ENCODE peak calls at places on chromosomes 12 and 14, in eight cellular contexts. One of them, this sample, is unnamed.

GRCh38 chr12:59096246-59096645 is 175.9 kb upstream of the LRIG3 start:
- DNase-seq in GM23338: no peak
- DNase-seq in keratinocyte: no peak
- DNase-seq in AG09309: no peak
- DNase-seq in WTC11: no peak
- DNase-seq in tibial artery: no peak
- DNase-seq in dorsolateral prefrontal cortex: no peak
- DNase-seq in CD8-positive, alpha-beta T cell: no peak
- DNase-seq in this sample: no peak

GRCh38 chr14:45867046-45867894 is 614.3 kb upstream of the MIS18BP1 start:
- DNase-seq in tibial artery: no peak
- DNase-seq in GM23338: no peak
- DNase-seq in keratinocyte: no peak
- DNase-seq in dorsolateral prefrontal cortex: no peak
- DNase-seq in AG09309: no peak
- DNase-seq in WTC11: no peak
- DNase-seq in CD8-positive, alpha-beta T cell: no peak
- DNase-seq in this sample: no peak

GRCh38 chr12:65609359-65609771 is 214.9 kb upstream of the HMGA2 start:
- DNase-seq in CD8-positive, alpha-beta T cell: no peak
- DNase-seq in tibial artery: no peak
- DNase-seq in GM23338: no peak
- DNase-seq in WTC11: no peak
- DNase-seq in keratinocyte: no peak
- DNase-seq in AG09309: peak
- DNase-seq in dorsolateral prefrontal cortex: no peak
- DNase-seq in this sample: no peak

GRCh38 chr14:99524091-99524661 is 43.0 kb downstream of the CCNK start:
- DNase-seq in WTC11: no peak
- DNase-seq in tibial artery: no peak
- DNase-seq in CD8-positive, alpha-beta T cell: no peak
- DNase-seq in dorsolateral prefrontal cortex: no peak
- DNase-seq in GM23338: no peak
- DNase-seq in keratinocyte: no peak
- DNase-seq in AG09309: no peak
- DNase-seq in this sample: no peak

GRCh38 chr14:91649930-91650329 is 82.0 kb downstream of the CATSPERB start:
- DNase-seq in keratinocyte: no peak
- DNase-seq in CD8-positive, alpha-beta T cell: peak
- DNase-seq in dorsolateral prefrontal cortex: no peak
- DNase-seq in GM23338: peak
- DNase-seq in AG09309: peak
- DNase-seq in WTC11: no peak
- DNase-seq in tibial artery: no peak
- DNase-seq in this sample: no peak

GRCh38 chr14:104039214-104039613 is 46.3 kb upstream of the ASPG start:
- DNase-seq in AG09309: no peak
- DNase-seq in CD8-positive, alpha-beta T cell: no peak
- DNase-seq in keratinocyte: no peak
- DNase-seq in WTC11: no peak
- DNase-seq in dorsolateral prefrontal cortex: no peak
- DNase-seq in tibial artery: no peak
- DNase-seq in GM23338: no peak
- DNase-seq in this sample: no peak

GRCh38 chr12:67062193-67062592 is 207.0 kb upstream of the CAND1 start:
- DNase-seq in dorsolateral prefrontal cortex: no peak
- DNase-seq in keratinocyte: no peak
- DNase-seq in CD8-positive, alpha-beta T cell: no peak
- DNase-seq in GM23338: peak
- DNase-seq in AG09309: no peak
- DNase-seq in tibial artery: no peak
- DNase-seq in WTC11: no peak
- DNase-seq in this sample: no peak

GRCh38 chr12:80216890-80217559 is 117.7 kb downstream of the OTOGL start:
- DNase-seq in tibial artery: no peak
- DNase-seq in keratinocyte: no peak
- DNase-seq in WTC11: no peak
- DNase-seq in CD8-positive, alpha-beta T cell: no peak
- DNase-seq in dorsolateral prefrontal cortex: no peak
- DNase-seq in GM23338: peak
- DNase-seq in AG09309: no peak
- DNase-seq in this sample: no peak

GRCh38 chr12:46198913-46199312 is 69.9 kb downstream of the SLC38A1 start:
- DNase-seq in AG09309: no peak
- DNase-seq in WTC11: no peak
- DNase-seq in tibial artery: no peak
- DNase-seq in GM23338: no peak
- DNase-seq in CD8-positive, alpha-beta T cell: no peak
- DNase-seq in keratinocyte: no peak
- DNase-seq in dorsolateral prefrontal cortex: no peak
- DNase-seq in this sample: no peak

GRCh38 chr14:94691658-94692029 is 78.3 kb downstream of the GSC start:
- DNase-seq in WTC11: no peak
- DNase-seq in tibial artery: no peak
- DNase-seq in keratinocyte: no peak
- DNase-seq in dorsolateral prefrontal cortex: no peak
- DNase-seq in CD8-positive, alpha-beta T cell: no peak
- DNase-seq in GM23338: no peak
- DNase-seq in AG09309: no peak
- DNase-seq in this sample: no peak

GRCh38 chr14:105413542-105413886 is 6.1 kb upstream of the MTA1 start:
- DNase-seq in GM23338: no peak
- DNase-seq in dorsolateral prefrontal cortex: no peak
- DNase-seq in tibial artery: no peak
- DNase-seq in keratinocyte: no peak
- DNase-seq in WTC11: no peak
- DNase-seq in AG09309: no peak
- DNase-seq in CD8-positive, alpha-beta T cell: no peak
- DNase-seq in this sample: no peak

GRCh38 chr12:120861074-120861795 is 42.9 kb downstream of the SPPL3 start:
- DNase-seq in AG09309: no peak
- DNase-seq in dorsolateral prefrontal cortex: no peak
- DNase-seq in keratinocyte: no peak
- DNase-seq in tibial artery: no peak
- DNase-seq in WTC11: no peak
- DNase-seq in CD8-positive, alpha-beta T cell: no peak
- DNase-seq in GM23338: no peak
- DNase-seq in this sample: no peak

GRCh38 chr14:85622106-85622505 is 92.2 kb downstream of the FLRT2 start:
- DNase-seq in WTC11: no peak
- DNase-seq in CD8-positive, alpha-beta T cell: no peak
- DNase-seq in GM23338: peak
- DNase-seq in tibial artery: no peak
- DNase-seq in keratinocyte: no peak
- DNase-seq in dorsolateral prefrontal cortex: no peak
- DNase-seq in AG09309: no peak
- DNase-seq in this sample: no peak

GRCh38 chr14:69039287-69039628 is 60.2 kb upstream of the ACTN1 start:
- DNase-seq in AG09309: no peak
- DNase-seq in tibial artery: no peak
- DNase-seq in dorsolateral prefrontal cortex: no peak
- DNase-seq in CD8-positive, alpha-beta T cell: no peak
- DNase-seq in keratinocyte: peak
- DNase-seq in GM23338: no peak
- DNase-seq in WTC11: no peak
- DNase-seq in this sample: no peak

GRCh38 chr14:55773297-55773696 is 193.3 kb downstream of the KTN1 start:
- DNase-seq in WTC11: no peak
- DNase-seq in dorsolateral prefrontal cortex: no peak
- DNase-seq in AG09309: no peak
- DNase-seq in tibial artery: no peak
- DNase-seq in GM23338: no peak
- DNase-seq in keratinocyte: no peak
- DNase-seq in CD8-positive, alpha-beta T cell: no peak
- DNase-seq in this sample: no peak

GRCh38 chr12:42420385-42420784 is 94.4 kb downstream of the PPHLN1 start:
- DNase-seq in WTC11: no peak
- DNase-seq in tibial artery: no peak
- DNase-seq in AG09309: no peak
- DNase-seq in keratinocyte: no peak
- DNase-seq in CD8-positive, alpha-beta T cell: no peak
- DNase-seq in GM23338: no peak
- DNase-seq in dorsolateral prefrontal cortex: no peak
- DNase-seq in this sample: no peak

GRCh38 chr14:61264699-61265098 is 16.4 kb downstream of the TMEM30B start:
- DNase-seq in GM23338: no peak
- DNase-seq in AG09309: no peak
- DNase-seq in WTC11: no peak
- DNase-seq in tibial artery: no peak
- DNase-seq in dorsolateral prefrontal cortex: no peak
- DNase-seq in CD8-positive, alpha-beta T cell: no peak
- DNase-seq in keratinocyte: no peak
- DNase-seq in this sample: no peak

GRCh38 chr14:32722631-32723183 is 216.0 kb upstream of the NPAS3 start:
- DNase-seq in dorsolateral prefrontal cortex: no peak
- DNase-seq in CD8-positive, alpha-beta T cell: no peak
- DNase-seq in keratinocyte: no peak
- DNase-seq in tibial artery: no peak
- DNase-seq in WTC11: no peak
- DNase-seq in GM23338: no peak
- DNase-seq in AG09309: no peak
- DNase-seq in this sample: no peak

GRCh38 chr14:74349757-74350156 is 1.5 kb downstream of the VRTN start:
- DNase-seq in tibial artery: peak
- DNase-seq in GM23338: peak
- DNase-seq in keratinocyte: no peak
- DNase-seq in CD8-positive, alpha-beta T cell: no peak
- DNase-seq in WTC11: no peak
- DNase-seq in dorsolateral prefrontal cortex: no peak
- DNase-seq in AG09309: no peak
- DNase-seq in this sample: no peak

DNA sequence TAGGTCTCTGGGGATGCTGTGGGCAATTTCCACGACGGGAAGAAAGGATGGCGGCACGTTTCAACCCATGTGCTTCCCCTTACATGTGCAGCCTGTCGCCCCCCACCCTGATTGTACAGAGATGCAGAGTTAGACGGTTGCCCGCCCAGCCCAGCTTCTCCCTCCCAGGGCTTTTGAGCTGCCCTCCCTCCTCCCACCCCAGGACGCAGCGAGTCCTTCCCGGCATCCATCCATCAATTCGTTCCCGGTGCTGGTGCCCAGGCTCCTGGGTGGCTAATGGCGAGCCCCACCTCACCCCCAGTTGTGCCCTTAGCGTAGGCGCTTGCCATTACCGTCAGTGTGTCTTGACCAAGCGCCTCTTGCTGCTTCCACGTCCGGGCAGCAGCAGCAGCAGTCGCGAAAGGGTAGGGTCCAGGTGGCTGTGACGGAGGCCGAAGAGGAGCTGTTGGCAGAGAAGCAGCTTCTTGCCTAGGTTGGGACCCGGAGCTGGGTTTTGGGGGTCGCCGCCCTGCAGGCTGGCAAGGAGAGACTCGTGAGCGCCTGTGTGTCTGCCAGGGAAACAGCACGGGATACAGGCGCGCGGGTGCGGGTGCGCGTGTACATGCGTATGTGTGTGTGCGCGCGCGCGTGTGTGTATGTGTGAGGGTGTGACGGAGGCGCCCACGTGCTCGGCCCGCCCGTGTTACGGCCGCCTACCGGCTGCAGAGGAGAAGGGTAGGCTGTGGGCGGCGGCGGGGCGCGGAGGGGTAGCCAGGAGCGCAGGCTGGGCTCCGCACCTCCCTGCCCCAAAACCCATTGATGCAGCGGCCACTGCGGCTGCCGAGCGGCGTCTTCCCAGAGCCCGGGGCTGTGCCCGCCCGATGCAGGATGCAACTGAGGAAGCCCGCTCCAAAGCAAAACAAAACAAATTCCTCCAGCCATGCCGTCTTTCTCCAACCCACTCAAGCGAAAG is at the start of gene SLC6A15:
- DNase-seq in AG09309: no peak
- DNase-seq in keratinocyte: no peak
- DNase-seq in CD8-positive, alpha-beta T cell: no peak
- DNase-seq in GM23338: peak
- DNase-seq in dorsolateral prefrontal cortex: peak
- DNase-seq in WTC11: peak
- DNase-seq in tibial artery: peak
- DNase-seq in this sample: no peak
- TF ChIP-seq CTCF in AG09309: peak
- TF ChIP-seq CTCF in keratinocyte: peak
- TF ChIP-seq CTCF in CD8-positive, alpha-beta T cell: no peak
- TF ChIP-seq CTCF in GM23338: peak
- TF ChIP-seq CTCF in dorsolateral prefrontal cortex: peak
- TF ChIP-seq CTCF in WTC11: peak
- TF ChIP-seq CTCF in tibial artery: no peak
- TF ChIP-seq CTCF in this sample: no peak

DNA sequence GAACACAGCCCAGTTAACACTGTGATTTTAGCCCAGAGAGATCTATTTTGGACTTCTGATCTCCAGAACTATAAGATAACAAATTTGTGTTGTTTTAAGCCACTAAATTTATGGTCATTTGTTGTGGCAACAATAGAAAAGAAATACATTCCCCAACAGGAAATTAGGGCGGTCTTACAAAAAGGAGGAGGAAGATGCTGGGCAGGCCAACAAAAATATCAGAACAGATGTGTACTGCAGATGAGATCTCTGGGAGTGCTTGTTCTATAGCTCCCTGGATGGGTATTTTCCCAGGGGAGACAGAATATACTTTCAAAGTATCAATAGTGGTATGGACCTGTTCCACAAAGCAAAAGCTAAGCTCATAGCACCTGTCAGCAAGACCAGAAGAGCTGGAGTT is 32.0 kb upstream of the SOCS2 start:
- DNase-seq in CD8-positive, alpha-beta T cell: no peak
- DNase-seq in AG09309: no peak
- DNase-seq in WTC11: no peak
- DNase-seq in tibial artery: no peak
- DNase-seq in GM23338: no peak
- DNase-seq in dorsolateral prefrontal cortex: no peak
- DNase-seq in keratinocyte: no peak
- DNase-seq in this sample: no peak
- TF ChIP-seq CTCF in CD8-positive, alpha-beta T cell: no peak
- TF ChIP-seq CTCF in AG09309: no peak
- TF ChIP-seq CTCF in WTC11: no peak
- TF ChIP-seq CTCF in tibial artery: no peak
- TF ChIP-seq CTCF in GM23338: no peak
- TF ChIP-seq CTCF in dorsolateral prefrontal cortex: no peak
- TF ChIP-seq CTCF in keratinocyte: no peak
- TF ChIP-seq CTCF in this sample: no peak

DNA sequence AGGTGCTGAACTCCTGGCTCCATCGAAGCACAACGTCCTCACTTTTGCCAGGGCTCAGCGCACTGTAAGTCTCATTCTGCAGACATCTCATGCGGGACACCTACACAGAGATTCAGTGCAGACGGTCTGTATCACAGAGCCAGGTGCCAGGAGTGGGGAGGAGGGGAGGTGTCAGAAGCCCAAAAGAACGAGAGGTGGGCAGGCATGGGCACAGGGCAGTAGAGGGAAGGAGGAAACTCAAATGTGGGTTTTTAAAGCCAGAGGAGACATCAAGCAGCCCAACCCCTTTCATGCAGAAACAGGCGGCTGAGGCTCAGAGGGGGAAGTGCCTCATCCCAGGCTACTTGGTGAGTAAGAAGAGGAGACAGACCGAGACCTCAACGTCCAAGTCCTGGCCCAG is 2.5 kb upstream of the LPAR5 start:
- DNase-seq in AG09309: no peak
- DNase-seq in GM23338: no peak
- DNase-seq in keratinocyte: no peak
- DNase-seq in WTC11: no peak
- DNase-seq in tibial artery: no peak
- DNase-seq in dorsolateral prefrontal cortex: peak
- DNase-seq in CD8-positive, alpha-beta T cell: no peak
- DNase-seq in this sample: no peak
- TF ChIP-seq CTCF in AG09309: no peak
- TF ChIP-seq CTCF in GM23338: no peak
- TF ChIP-seq CTCF in keratinocyte: no peak
- TF ChIP-seq CTCF in WTC11: no peak
- TF ChIP-seq CTCF in tibial artery: no peak
- TF ChIP-seq CTCF in dorsolateral prefrontal cortex: no peak
- TF ChIP-seq CTCF in CD8-positive, alpha-beta T cell: no peak
- TF ChIP-seq CTCF in this sample: no peak

GRCh38 chr12:127389923-127390322 is 877.0 kb upstream of the TMEM132C start:
- DNase-seq in dorsolateral prefrontal cortex: no peak
- DNase-seq in WTC11: no peak
- DNase-seq in CD8-positive, alpha-beta T cell: no peak
- DNase-seq in keratinocyte: no peak
- DNase-seq in tibial artery: no peak
- DNase-seq in AG09309: peak
- DNase-seq in GM23338: peak
- DNase-seq in this sample: no peak
- TF ChIP-seq CTCF in dorsolateral prefrontal cortex: no peak
- TF ChIP-seq CTCF in WTC11: no peak
- TF ChIP-seq CTCF in CD8-positive, alpha-beta T cell: no peak
- TF ChIP-seq CTCF in keratinocyte: no peak
- TF ChIP-seq CTCF in tibial artery: no peak
- TF ChIP-seq CTCF in AG09309: no peak
- TF ChIP-seq CTCF in GM23338: no peak
- TF ChIP-seq CTCF in this sample: no peak